ENCODE peak calls at places on chromosomes 13 and 19, in nine cellular contexts. One of them, this sample, is unnamed.

GRCh38 chr19:19388568-19389555 is 16.6 kb upstream of the GATAD2A start:
- DNase-seq in activated CD4-positive, CD25-positive, alpha-beta regulatory T cell treated with anti-CD3 and anti-CD28 coated beads, Interleukin-2, amount 50 U/mL, for 16 hours: no peak
- DNase-seq in NCI-H1092: no peak
- DNase-seq in RKO: no peak
- DNase-seq in brain microvascular endothelial cell: no peak
- DNase-seq in tibial nerve: no peak
- DNase-seq in stimulated activated CD4-positive, alpha-beta T cell treated with anti-CD3 and anti-CD28 coated beads, Interleukin-2, amount 100 ng/mL, for 24 hours: no peak
- DNase-seq in islet precursor cell: no peak
- DNase-seq in heart left ventricle: no peak
- DNase-seq in this sample: no peak

GRCh38 chr13:108859202-108860012 is 230.0 kb downstream of the MYO16 start:
- DNase-seq in activated CD4-positive, CD25-positive, alpha-beta regulatory T cell treated with anti-CD3 and anti-CD28 coated beads, Interleukin-2, amount 50 U/mL, for 16 hours: no peak
- DNase-seq in NCI-H1092: no peak
- DNase-seq in RKO: no peak
- DNase-seq in brain microvascular endothelial cell: peak; percentile 76
- DNase-seq in tibial nerve: no peak
- DNase-seq in stimulated activated CD4-positive, alpha-beta T cell treated with anti-CD3 and anti-CD28 coated beads, Interleukin-2, amount 100 ng/mL, for 24 hours: no peak
- DNase-seq in islet precursor cell: peak; percentile 78
- DNase-seq in heart left ventricle: no peak
- DNase-seq in this sample: peak; percentile 25

GRCh38 chr19:53308339-53308811 is 25.2 kb upstream of the ZNF845 start:
- DNase-seq in activated CD4-positive, CD25-positive, alpha-beta regulatory T cell treated with anti-CD3 and anti-CD28 coated beads, Interleukin-2, amount 50 U/mL, for 16 hours: no peak
- DNase-seq in NCI-H1092: peak; percentile 1
- DNase-seq in RKO: no peak
- DNase-seq in brain microvascular endothelial cell: no peak
- DNase-seq in tibial nerve: no peak
- DNase-seq in stimulated activated CD4-positive, alpha-beta T cell treated with anti-CD3 and anti-CD28 coated beads, Interleukin-2, amount 100 ng/mL, for 24 hours: no peak
- DNase-seq in islet precursor cell: peak; percentile 61
- DNase-seq in heart left ventricle: peak; percentile 26
- DNase-seq in this sample: no peak

GRCh38 chr13:80458546-80458945 is 117.6 kb upstream of the SPRY2 start:
- DNase-seq in activated CD4-positive, CD25-positive, alpha-beta regulatory T cell treated with anti-CD3 and anti-CD28 coated beads, Interleukin-2, amount 50 U/mL, for 16 hours: no peak
- DNase-seq in NCI-H1092: no peak
- DNase-seq in RKO: peak; percentile 14
- DNase-seq in brain microvascular endothelial cell: peak; percentile 62
- DNase-seq in tibial nerve: no peak
- DNase-seq in stimulated activated CD4-positive, alpha-beta T cell treated with anti-CD3 and anti-CD28 coated beads, Interleukin-2, amount 100 ng/mL, for 24 hours: no peak
- DNase-seq in islet precursor cell: no peak
- DNase-seq in heart left ventricle: no peak
- DNase-seq in this sample: peak; percentile 41

GRCh38 chr13:20828540-20829364 is 55.0 kb upstream of the EEF1AKMT1 start:
- DNase-seq in activated CD4-positive, CD25-positive, alpha-beta regulatory T cell treated with anti-CD3 and anti-CD28 coated beads, Interleukin-2, amount 50 U/mL, for 16 hours: peak; percentile 17
- DNase-seq in NCI-H1092: no peak
- DNase-seq in RKO: peak; percentile 70
- DNase-seq in brain microvascular endothelial cell: no peak
- DNase-seq in tibial nerve: no peak
- DNase-seq in stimulated activated CD4-positive, alpha-beta T cell treated with anti-CD3 and anti-CD28 coated beads, Interleukin-2, amount 100 ng/mL, for 24 hours: peak; percentile 35
- DNase-seq in islet precursor cell: no peak
- DNase-seq in heart left ventricle: peak; percentile 30
- DNase-seq in this sample: peak; percentile 47

GRCh38 chr19:4066176-4066606 is 508 bp downstream of the ZBTB7A start:
- DNase-seq in activated CD4-positive, CD25-positive, alpha-beta regulatory T cell treated with anti-CD3 and anti-CD28 coated beads, Interleukin-2, amount 50 U/mL, for 16 hours: no peak
- DNase-seq in NCI-H1092: no peak
- DNase-seq in RKO: no peak
- DNase-seq in brain microvascular endothelial cell: no peak
- DNase-seq in tibial nerve: no peak
- DNase-seq in stimulated activated CD4-positive, alpha-beta T cell treated with anti-CD3 and anti-CD28 coated beads, Interleukin-2, amount 100 ng/mL, for 24 hours: peak; percentile 59
- DNase-seq in islet precursor cell: peak; percentile 48
- DNase-seq in heart left ventricle: no peak
- DNase-seq in this sample: no peak

GRCh38 chr19:44303976-44304568 is 753 bp downstream of the ZNF235 start:
- DNase-seq in activated CD4-positive, CD25-positive, alpha-beta regulatory T cell treated with anti-CD3 and anti-CD28 coated beads, Interleukin-2, amount 50 U/mL, for 16 hours: no peak
- DNase-seq in NCI-H1092: no peak
- DNase-seq in RKO: peak; percentile 67
- DNase-seq in brain microvascular endothelial cell: peak; percentile 27
- DNase-seq in tibial nerve: no peak
- DNase-seq in stimulated activated CD4-positive, alpha-beta T cell treated with anti-CD3 and anti-CD28 coated beads, Interleukin-2, amount 100 ng/mL, for 24 hours: no peak
- DNase-seq in islet precursor cell: peak; percentile 73
- DNase-seq in heart left ventricle: no peak
- DNase-seq in this sample: no peak

GRCh38 chr19:53076984-53077383 is 26.2 kb downstream of the ZNF160 start:
- DNase-seq in activated CD4-positive, CD25-positive, alpha-beta regulatory T cell treated with anti-CD3 and anti-CD28 coated beads, Interleukin-2, amount 50 U/mL, for 16 hours: no peak
- DNase-seq in NCI-H1092: peak; percentile 13
- DNase-seq in RKO: peak; percentile 14
- DNase-seq in brain microvascular endothelial cell: peak; percentile 60
- DNase-seq in tibial nerve: no peak
- DNase-seq in stimulated activated CD4-positive, alpha-beta T cell treated with anti-CD3 and anti-CD28 coated beads, Interleukin-2, amount 100 ng/mL, for 24 hours: no peak
- DNase-seq in islet precursor cell: peak; percentile 86
- DNase-seq in heart left ventricle: peak; percentile 63
- DNase-seq in this sample: no peak